ENCODE peak calls at places on chromosome 6, in eight cellular contexts. H, M, N, Y, E, B, U and S are unnamed samples.

GRCh38 chr6:53465732-53466131 is 79.2 kb downstream of the GCLC start:
- DNase-seq in H (no peak), M (no peak), N (no peak), Y (no peak), E (no peak), B (peak), U (no peak), S (peak)

GRCh38 chr6:136614994-136615393 is 64.8 kb upstream of the MAP7 start:
- DNase-seq in H (no peak), M (no peak), N (no peak), Y (no peak), E (no peak), B (no peak), U (no peak), S (no peak)

GRCh38 chr6:146785001-146785585 is 186.3 kb downstream of the ADGB start:
- DNase-seq in H (peak), M (peak), N (no peak), Y (peak), E (peak), B (peak), U (peak), S (peak)

GRCh38 chr6:11067348-11067747 is 23.2 kb upstream of the ELOVL2 start:
- DNase-seq in H (no peak), M (peak), N (no peak), Y (no peak), E (no peak), B (no peak), U (no peak), S (peak)

GRCh38 chr6:44512868-44513641 is 125.5 kb downstream of the CDC5L start:
- DNase-seq in H (no peak), M (peak), N (no peak), Y (no peak), E (peak), B (no peak), U (no peak), S (no peak)

GRCh38 chr6:6856538-6857523 is 250.9 kb upstream of the RREB1 start:
- DNase-seq in H (no peak), M (no peak), N (no peak), Y (no peak), E (no peak), B (peak), U (peak), S (peak)

GRCh38 chr6:136571065-136571464 is 20.8 kb upstream of the MAP7 start:
- DNase-seq in H (no peak), M (no peak), N (no peak), Y (no peak), E (no peak), B (no peak), U (no peak), S (no peak)

GRCh38 chr6:168415149-168415992 is 25.6 kb upstream of the SMOC2 start:
- DNase-seq in H (no peak), M (no peak), N (no peak), Y (no peak), E (no peak), B (no peak), U (no peak), S (no peak)

GRCh38 chr6:15246217-15247211 is 645 bp downstream of the JARID2 start:
- DNase-seq in H (no peak), M (peak), N (no peak), Y (no peak), E (peak), B (peak), U (no peak), S (no peak)

GRCh38 chr6:44023586-44024454 is 103.4 kb downstream of the MRPL14 start:
- DNase-seq in H (no peak), M (no peak), N (no peak), Y (no peak), E (no peak), B (no peak), U (no peak), S (no peak)

GRCh38 chr6:131061771-131062160 is 1.3 kb downstream of the EPB41L2 start:
- DNase-seq in H (no peak), M (peak), N (no peak), Y (no peak), E (no peak), B (peak), U (peak), S (no peak)

GRCh38 chr6:146770965-146771735 is 172.4 kb downstream of the ADGB start:
- DNase-seq in H (no peak), M (no peak), N (no peak), Y (no peak), E (no peak), B (no peak), U (peak), S (no peak)

GRCh38 chr6:17677602-17678001 is 29.1 kb downstream of the NUP153 start:
- DNase-seq in H (no peak), M (no peak), N (no peak), Y (no peak), E (no peak), B (no peak), U (no peak), S (no peak)

GRCh38 chr6:106339334-106340029 is 13.9 kb upstream of the ATG5 start:
- DNase-seq in H (peak), M (peak), N (peak), Y (peak), E (peak), B (peak), U (peak), S (peak)

GRCh38 chr6:118678866-118679265 is 27.5 kb upstream of the CEP85L start:
- DNase-seq in H (no peak), M (no peak), N (no peak), Y (no peak), E (peak), B (peak), U (no peak), S (no peak)

GRCh38 chr6:158660331-158660730 is 10.5 kb downstream of the SYTL3 start:
- DNase-seq in H (no peak), M (no peak), N (no peak), Y (peak), E (no peak), B (peak), U (peak), S (no peak)

GRCh38 chr6:125983246-125983945 is 2.9 kb upstream of the TRMT11 start:
- DNase-seq in H (no peak), M (no peak), N (no peak), Y (no peak), E (peak), B (peak), U (no peak), S (no peak)

GRCh38 chr6:87431263-87431662 is 23.5 kb downstream of the CFAP206 start:
- DNase-seq in H (no peak), M (no peak), N (no peak), Y (no peak), E (no peak), B (peak), U (no peak), S (no peak)

GRCh38 chr6:4983322-4983721 is 20.5 kb downstream of the RPP40 start:
- DNase-seq in H (no peak), M (no peak), N (no peak), Y (no peak), E (no peak), B (no peak), U (no peak), S (no peak)

GRCh38 chr6:73630401-73630800 is 23.4 kb downstream of the SLC17A5 start:
- DNase-seq in H (no peak), M (no peak), N (no peak), Y (no peak), E (no peak), B (no peak), U (no peak), S (no peak)

GRCh38 chr6:34560366-34561226 is 4.5 kb upstream of the SPDEF start:
- DNase-seq in H (peak), M (no peak), N (no peak), Y (no peak), E (no peak), B (no peak), U (no peak), S (peak)

GRCh38 chr6:157217198-157217893 is 106.0 kb downstream of the TMEM242 start:
- DNase-seq in H (no peak), M (no peak), N (no peak), Y (no peak), E (no peak), B (no peak), U (no peak), S (no peak)

GRCh38 chr6:24122139-24122538 is 3.9 kb upstream of the NRSN1 start:
- DNase-seq in H (no peak), M (no peak), N (no peak), Y (peak), E (no peak), B (no peak), U (no peak), S (no peak)

GRCh38 chr6:129593233-129593564 is 116.8 kb downstream of the ARHGAP18 start:
- DNase-seq in H (no peak), M (no peak), N (no peak), Y (no peak), E (no peak), B (no peak), U (no peak), S (no peak)

GRCh38 chr6:131782764-131783163 is 25.1 kb upstream of the ENPP1 start:
- DNase-seq in H (no peak), M (no peak), N (no peak), Y (no peak), E (no peak), B (no peak), U (no peak), S (no peak)

GRCh38 chr6:34001706-34002645 is 143.9 kb downstream of the GRM4 start:
- DNase-seq in H (no peak), M (no peak), N (no peak), Y (no peak), E (no peak), B (no peak), U (no peak), S (no peak)

GRCh38 chr6:81098109-81098814 is 654.2 kb downstream of the TENT5A start:
- DNase-seq in H (no peak), M (no peak), N (no peak), Y (no peak), E (no peak), B (no peak), U (no peak), S (no peak)

GRCh38 chr6:129884211-129884610 is 23.1 kb upstream of the TMEM244 start:
- DNase-seq in H (no peak), M (no peak), N (no peak), Y (no peak), E (no peak), B (no peak), U (no peak), S (no peak)

GRCh38 chr6:57267586-57268293 is 45.6 kb upstream of the RAB23 start:
- DNase-seq in H (peak), M (peak), N (peak), Y (peak), E (peak), B (peak), U (peak), S (peak)

GRCh38 chr6:43629505-43630300 is 639 bp upstream of the GTPBP2 start:
- DNase-seq in H (peak), M (peak), N (peak), Y (peak), E (peak), B (peak), U (peak), S (peak)

GRCh38 chr6:4108561-4109093 is 26.7 kb downstream of the ECI2 start:
- DNase-seq in H (no peak), M (no peak), N (no peak), Y (no peak), E (no peak), B (no peak), U (no peak), S (no peak)

GRCh38 chr6:88920777-88921728 is 42.4 kb downstream of the RNGTT start:
- DNase-seq in H (no peak), M (no peak), N (no peak), Y (no peak), E (no peak), B (peak), U (no peak), S (no peak)

GRCh38 chr6:47073125-47074110 is 31.3 kb upstream of the ADGRF1 start:
- DNase-seq in H (no peak), M (no peak), N (no peak), Y (no peak), E (no peak), B (no peak), U (no peak), S (peak)